ENCODE peak calls at places on chromosomes 3 and 15, in nine cellular contexts. P is tibial nerve; W is endodermal cell; E is CD8-positive, alpha-beta T cell; M is brain microvascular endothelial cell; F is breast epithelium; S is ovary; Q is AG04450; U is keratinocyte. Z is an unnamed sample.

GRCh38 chr15:76293361-76293760 is 17.9 kb downstream of the ETFA start:
- DNase-seq in U (no peak), P (no peak), S (no peak), W (no peak), E (no peak), Q (no peak), F (no peak), M (no peak), Z (no peak)

GRCh38 chr15:64180235-64180824 is 17.5 kb upstream of the PPIB start:
- DNase-seq in W (peak; percentile 71), M (no peak), S (no peak), P (no peak), F (no peak), E (no peak), Q (no peak), U (no peak), Z (no peak)

GRCh38 chr3:43016513-43016865 is 37.4 kb downstream of the GASK1A start:
- DNase-seq in M (no peak), F (no peak), S (no peak), U (no peak), W (peak; percentile 9), Q (no peak), P (no peak), E (no peak), Z (no peak)

GRCh38 chr15:92667291-92667904 is 11.8 kb upstream of the FAM174B start:
- DNase-seq in M (no peak), U (no peak), P (no peak), S (peak; percentile 44), W (peak; percentile 72), Q (no peak), E (no peak), F (no peak), Z (no peak)

GRCh38 chr15:79168922-79169322 is 78.3 kb upstream of the RASGRF1 start:
- DNase-seq in M (peak; percentile 17), W (peak; percentile 93), E (no peak), P (no peak), Q (no peak), U (no peak), S (no peak), F (no peak), Z (no peak)

GRCh38 chr3:12907729-12908128 is 66.4 kb upstream of the RPL32 start:
- DNase-seq in S (no peak), F (no peak), E (no peak), W (no peak), U (no peak), P (no peak), M (no peak), Q (no peak), Z (no peak)

GRCh38 chr15:55546718-55547117 is 38.7 kb upstream of the DNAAF4 start:
- DNase-seq in U (peak; percentile 5), E (no peak), Q (no peak), M (peak; percentile 12), W (no peak), P (no peak), F (no peak), S (no peak), Z (no peak)

GRCh38 chr3:120864541-120864940 is 43.5 kb upstream of the STXBP5L start:
- DNase-seq in P (no peak), W (no peak), M (no peak), Q (no peak), S (no peak), E (no peak), U (no peak), F (no peak), Z (no peak)

GRCh38 chr3:127646501-127647046 is 17.6 kb downstream of the PODXL2 start:
- DNase-seq in F (no peak), W (no peak), S (peak; percentile 40), U (no peak), E (no peak), M (no peak), Q (no peak), P (no peak), Z (no peak)

GRCh38 chr3:149763565-149763964 is 11.3 kb upstream of the COMMD2 start:
- DNase-seq in E (no peak), M (no peak), U (no peak), Q (no peak), S (no peak), W (no peak), P (no peak), F (no peak), Z (no peak)

GRCh38 chr3:189249987-189250386 is 78.2 kb downstream of the TPRG1 start:
- DNase-seq in S (no peak), U (no peak), F (no peak), W (no peak), E (no peak), M (no peak), P (no peak), Q (no peak), Z (no peak)

GRCh38 chr15:77836116-77836798 is 203.5 kb upstream of the LINGO1 start:
- DNase-seq in E (no peak), U (no peak), F (no peak), S (no peak), W (peak; percentile 80), Q (no peak), M (peak; percentile 17), P (no peak), Z (no peak)

GRCh38 chr3:3038201-3038991 is 71.8 kb downstream of the IL5RA start:
- DNase-seq in S (no peak), Q (no peak), U (no peak), F (no peak), E (no peak), P (no peak), W (peak; percentile 68), M (no peak), Z (no peak)

GRCh38 chr15:70741107-70741511 is 22.2 kb downstream of the UACA start:
- DNase-seq in P (peak; percentile 83), S (peak; percentile 63), E (no peak), U (no peak), M (peak; percentile 78), F (no peak), W (no peak), Q (peak; percentile 58), Z (no peak)

GRCh38 chr3:182238141-182238540 is 526.4 kb downstream of the SOX2 start:
- DNase-seq in P (no peak), S (no peak), E (no peak), U (no peak), Q (no peak), F (no peak), M (no peak), W (peak; percentile 70), Z (peak; percentile 12)

GRCh38 chr3:14413381-14414071 is 11.1 kb downstream of the SLC6A6 start:
- DNase-seq in M (peak; percentile 45), F (no peak), S (no peak), U (no peak), Q (no peak), P (no peak), W (peak; percentile 81), E (no peak), Z (no peak)

GRCh38 chr3:108218811-108219210 is 3.4 kb downstream of the IFT57 start:
- DNase-seq in S (no peak), U (no peak), W (no peak), P (no peak), M (no peak), E (no peak), Q (no peak), F (no peak), Z (no peak)

DNA sequence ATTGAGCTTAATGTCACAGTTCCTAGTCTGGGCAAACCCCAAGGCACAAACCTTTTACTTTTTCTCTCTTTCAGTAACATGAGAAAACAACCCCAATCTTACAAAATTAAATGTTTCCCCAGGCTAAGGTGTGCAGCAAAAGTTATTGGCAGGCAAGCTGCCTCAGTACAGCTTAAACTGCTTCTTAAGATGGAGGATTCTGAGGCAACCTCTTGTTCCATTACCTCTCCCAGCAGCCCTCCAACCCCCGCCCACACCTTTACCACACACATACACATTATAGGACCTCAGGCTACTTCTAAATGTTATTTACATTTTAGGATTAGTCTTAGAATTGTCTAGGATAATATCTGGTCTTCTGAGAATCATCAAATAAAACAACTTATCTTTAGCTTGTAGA is 22.3 kb upstream of the CBLB start:
- DNase-seq in E (no peak), S (no peak), U (no peak), F (no peak), W (no peak), M (no peak), Q (no peak), P (no peak), Z (no peak)
- H3K27ac ChIP-seq in E (no peak overlapping the region), S (no peak overlapping the region), U (no peak overlapping the region), F (no peak overlapping the region), W (no peak overlapping the region), M (no peak overlapping the region), Q (no peak overlapping the region), P (no peak overlapping the region), Z (no peak overlapping the region)

GRCh38 chr3:116378077-116378476 is 67.2 kb downstream of the LSAMP start:
- DNase-seq in Q (no peak), P (no peak), U (no peak), M (no peak), F (no peak), S (no peak), E (no peak), W (no peak), Z (no peak)
- H3K27ac ChIP-seq in Q (no peak overlapping the region), P (no peak overlapping the region), U (no peak overlapping the region), M (no peak overlapping the region), F (no peak overlapping the region), S (no peak overlapping the region), E (no peak overlapping the region), W (no peak overlapping the region), Z (no peak overlapping the region)

GRCh38 chr3:186492594-186492993 is 51.6 kb downstream of the CRYGS start:
- DNase-seq in M (peak; percentile 32), F (no peak), W (peak; percentile 19), U (no peak), Q (no peak), S (no peak), E (no peak), P (no peak), Z (no peak)
- H3K27ac ChIP-seq in M (no peak overlapping the region), F (no peak overlapping the region), W (no peak overlapping the region), U (no peak overlapping the region), Q (no peak overlapping the region), S (no peak overlapping the region), E (no peak overlapping the region), P (no peak overlapping the region), Z (no peak overlapping the region)

DNA sequence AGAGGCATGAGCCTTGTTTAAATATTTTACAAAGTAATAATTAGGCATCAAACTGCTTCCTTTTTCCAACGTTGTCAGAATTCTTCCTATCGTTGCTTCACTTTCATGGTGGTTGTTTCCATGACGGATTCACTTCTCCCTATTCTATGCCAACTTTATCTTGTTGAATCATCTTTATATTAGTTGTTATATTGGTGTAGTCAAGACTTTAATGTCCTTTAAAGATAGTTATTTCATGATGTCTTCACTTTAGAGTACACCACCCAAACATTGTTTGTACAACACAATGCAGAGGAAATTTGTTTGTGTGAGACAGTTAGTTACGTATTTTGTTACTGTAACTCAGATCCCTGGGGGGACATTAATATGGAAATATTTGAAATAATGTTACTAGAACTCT is 61.9 kb downstream of the CRYBG3 start:
- DNase-seq in F (no peak), P (no peak), U (no peak), Q (no peak), E (no peak), S (no peak), W (no peak), M (no peak), Z (no peak)
- H3K27ac ChIP-seq in F (no peak overlapping the region), P (peak overlapping the region; percentile 1), U (no peak overlapping the region), Q (no peak overlapping the region), E (no peak overlapping the region), S (no peak overlapping the region), W (no peak overlapping the region), M (no peak overlapping the region), Z (no peak overlapping the region)